ENCODE peak calls at places on chromosomes 16 and 17, in nine cellular contexts. Y is GM12878, W is K562, K is heart left ventricle, V is A549, N is HCT116, C is right lobe of liver, S is upper lobe of left lung, J is body of pancreas. O is an unnamed sample.

GRCh38 chr16:30619643-30620042 is 9.5 kb upstream of the ZNF689 start:
- ATAC-seq in C (no peak), S (no peak), Y (no peak), J (no peak), V (no peak), W (no peak), K (no peak), N (no peak), O (no peak)

GRCh38 chr16:3171855-3172593 is 16.0 kb upstream of the OR1F1 start:
- ATAC-seq in J (no peak), W (peak; percentile 66), V (peak; percentile 84), K (no peak), N (peak; percentile 80), S (peak; percentile 12), C (peak; percentile 38), Y (peak; percentile 49), O (no peak)

GRCh38 chr17:15181816-15182215 is 83.3 kb downstream of the PMP22 start:
- ATAC-seq in C (no peak), Y (no peak), S (no peak), N (no peak), K (no peak), J (no peak), V (no peak), W (no peak), O (no peak)

GRCh38 chr17:82864721-82865240 is 25.0 kb upstream of the ZNF750 start:
- ATAC-seq in W (no peak), C (no peak), K (no peak), Y (peak; percentile 1), J (no peak), V (no peak), S (no peak), N (no peak), O (no peak)

GRCh38 chr16:52545544-52546262 is 1.2 kb downstream of the TOX3 start:
- ATAC-seq in Y (no peak), V (peak; percentile 17), S (peak; percentile 48), J (no peak), K (no peak), W (no peak), C (peak; percentile 57), N (no peak), O (no peak)

GRCh38 chr16:23905027-23905426 is 69.2 kb downstream of the PRKCB start:
- ATAC-seq in V (peak; percentile 93), C (no peak), S (peak; percentile 60), Y (no peak), J (no peak), K (peak; percentile 78), W (no peak), N (no peak), O (peak; percentile 93)

GRCh38 chr17:43614560-43614959 is 47.2 kb downstream of the MEOX1 start:
- ATAC-seq in K (no peak), S (no peak), W (no peak), C (no peak), Y (no peak), V (no peak), N (no peak), J (no peak), O (no peak)

GRCh38 chr16:83913234-83913633 is 14.3 kb downstream of the MLYCD start:
- ATAC-seq in Y (no peak), J (no peak), V (no peak), W (no peak), K (peak; percentile 91), S (peak; percentile 61), C (peak; percentile 19), N (no peak), O (peak; percentile 94)

GRCh38 chr16:3637371-3637923 is 17.0 kb upstream of the DNASE1 start:
- ATAC-seq in C (peak; percentile 15), V (no peak), K (no peak), Y (peak; percentile 77), S (no peak), W (peak; percentile 83), J (no peak), N (no peak), O (no peak)

GRCh38 chr17:56125830-56126819 is 27.1 kb upstream of the ANKFN1 start:
- ATAC-seq in V (no peak), C (peak; percentile 68), W (peak; percentile 37), S (no peak), N (peak; percentile 75), Y (no peak), K (no peak), J (no peak), O (no peak)

GRCh38 chr17:32382526-32383223 is 32.7 kb downstream of the ZNF207 start:
- ATAC-seq in W (peak; percentile 16), Y (no peak), S (no peak), K (no peak), V (peak; percentile 16), C (no peak), J (no peak), N (no peak), O (no peak)

GRCh38 chr17:81927145-81927652 is 336 bp downstream of the MAFG start:
- ATAC-seq in V (no peak), W (no peak), K (peak; percentile 1), Y (no peak), C (no peak), J (peak; percentile 0), S (no peak), N (peak; percentile 14), O (peak; percentile 27)

GRCh38 chr16:65226077-65226476 is 104.2 kb upstream of the CDH11 start:
- ATAC-seq in N (no peak), V (no peak), Y (no peak), J (no peak), K (no peak), W (no peak), C (no peak), S (no peak), O (no peak)

GRCh38 chr17:80111702-80112470 is 10.5 kb downstream of the GAA start:
- ATAC-seq in S (no peak), N (peak; percentile 77), J (no peak), C (no peak), Y (peak; percentile 52), K (no peak), V (peak; percentile 63), W (peak; percentile 73), O (no peak)

GRCh38 chr17:61794792-61795191 is 68.5 kb downstream of the BRIP1 start:
- ATAC-seq in V (no peak), N (no peak), W (no peak), S (no peak), C (no peak), Y (no peak), J (no peak), K (no peak), O (no peak)

GRCh38 chr16:19699472-19699871 is 18.6 kb downstream of the KNOP1 start:
- ATAC-seq in K (no peak), S (peak; percentile 32), J (no peak), W (no peak), V (no peak), C (no peak), Y (no peak), N (no peak), O (no peak)
- H3K27ac ChIP-seq in K (no peak overlapping the region), S (no peak overlapping the region), J (peak overlapping the region; percentile 80), W (no peak overlapping the region), V (peak overlapping the region; percentile 55), C (peak overlapping the region; percentile 53), Y (no peak overlapping the region), N (no peak overlapping the region), O (no peak overlapping the region)

DNA sequence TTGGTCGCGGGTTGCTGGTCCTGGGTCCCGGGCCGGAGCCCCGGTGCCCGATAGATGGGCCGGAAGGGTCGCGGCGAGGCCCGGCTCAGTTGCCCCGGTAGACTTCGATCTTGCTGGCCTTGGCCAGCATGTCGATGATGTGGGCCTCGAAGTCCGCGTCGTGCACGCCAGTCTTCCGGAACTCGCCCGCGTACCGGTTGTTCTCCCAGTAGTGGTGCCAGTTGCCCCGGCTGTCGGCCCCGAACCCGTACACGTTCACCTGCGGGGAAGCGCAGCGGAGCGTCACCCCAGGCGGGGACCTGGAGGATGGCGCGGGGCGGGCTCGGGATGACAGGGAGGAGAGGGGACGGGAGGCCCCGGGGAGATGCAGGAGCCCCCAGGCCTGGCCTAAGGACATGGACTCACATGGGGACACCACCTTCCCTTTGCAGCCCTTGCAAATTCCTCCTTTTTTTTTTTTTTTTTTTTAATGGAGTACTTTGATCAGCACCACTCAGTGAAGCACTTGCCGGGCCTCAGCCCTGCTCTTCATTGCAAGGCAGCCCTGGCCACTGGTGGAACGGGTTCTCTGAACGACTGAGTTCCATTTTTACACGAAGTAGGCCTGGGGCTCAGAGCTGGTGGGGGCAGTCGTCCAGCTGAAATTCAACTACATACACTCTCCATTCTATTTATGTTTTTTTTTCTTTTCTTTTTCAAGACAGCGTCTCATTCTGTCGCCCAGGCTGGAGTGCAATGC is 35.1 kb downstream of the DDX19A start:
- ATAC-seq in N (peak; percentile 23), C (no peak), W (no peak), S (peak; percentile 45), V (peak; percentile 54), K (peak; percentile 16), J (peak; percentile 22), Y (peak; percentile 18), O (peak; percentile 38)
- H3K4me3 ChIP-seq in N (peak overlapping the region; percentile 94), C (peak overlapping the region; percentile 72), W (no peak overlapping the region), S (peak overlapping the region; percentile 20), V (peak overlapping the region; percentile 66), K (peak overlapping the region; percentile 60), J (peak overlapping the region; percentile 19), Y (peak overlapping the region; percentile 59), O (peak overlapping the region; percentile 79)

GRCh38 chr17:50288306-50288705 is 14.0 kb downstream of the TMEM92 start:
- ATAC-seq in V (no peak), W (no peak), S (no peak), C (no peak), Y (no peak), J (no peak), K (no peak), N (no peak), O (no peak)
- TF ChIP-seq POLR2A in V (no peak), W (no peak), S (no peak), C (no peak), Y (no peak), J (no peak), K (no peak), N (no peak), O (no peak)

GRCh38 chr17:34257299-34257985 is 2.4 kb downstream of the CCL2 start:
- ATAC-seq in C (no peak), W (no peak), V (no peak), N (no peak), K (no peak), Y (no peak), J (no peak), S (no peak), O (no peak)

GRCh38 chr17:34254146-34254545 is 939 bp upstream of the CCL2 start:
- ATAC-seq in N (no peak), J (peak; percentile 4), S (no peak), V (no peak), C (no peak), Y (no peak), W (no peak), K (peak; percentile 47), O (peak; percentile 79)

GRCh38 chr17:34254651-34255380 is at the start of gene CCL2:
- ATAC-seq in N (no peak), V (peak; percentile 72), K (peak; percentile 56), Y (no peak), S (peak; percentile 54), C (peak; percentile 64), W (peak; percentile 75), J (peak; percentile 33), O (peak; percentile 40)

GRCh38 chr17:34255381-34255732 is 272 bp downstream of the CCL2 start:
- ATAC-seq in S (no peak), Y (no peak), C (no peak), J (no peak), V (peak; percentile 5), W (no peak), N (no peak), K (no peak), O (no peak)

DNA sequence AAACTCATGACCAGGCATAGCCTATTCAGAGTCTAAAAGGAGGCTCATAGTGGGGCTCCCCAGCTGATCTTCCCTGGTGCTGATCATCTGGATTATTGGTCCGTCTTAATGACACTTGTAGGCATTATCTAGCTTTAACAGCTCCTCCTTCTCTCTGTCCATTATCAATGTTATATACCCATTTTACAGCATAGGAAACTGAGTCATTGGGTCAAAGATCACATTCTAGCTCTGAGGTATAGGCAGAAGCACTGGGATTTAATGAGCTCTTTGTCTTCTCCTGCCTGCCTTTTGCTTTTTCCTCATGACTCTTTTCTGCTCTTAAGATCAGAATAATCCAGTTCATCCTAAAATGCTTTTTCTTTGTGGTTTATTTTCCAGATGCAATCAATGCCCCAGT is 756 bp downstream of the CCL2 start:
- ATAC-seq in C (no peak), W (no peak), S (no peak), Y (no peak), K (no peak), V (no peak), J (no peak), N (no peak), O (no peak)
- H3K27ac ChIP-seq in C (no peak overlapping the region), W (no peak overlapping the region), S (peak overlapping the region; percentile 67), Y (no peak overlapping the region), K (peak overlapping the region; percentile 86), V (peak overlapping the region; percentile 73), J (peak overlapping the region; percentile 83), N (no peak overlapping the region), O (peak overlapping the region; percentile 88)

O was measured in gastroesophageal sphincter.